ENCODE peak calls at places on chromosome 4, in seven cellular contexts. F is heart right ventricle, M is BE2C, A is tibial nerve, O is GM23248, Q is keratinocyte, S is IMR-90. E is an unnamed sample.

GRCh38 chr4:69849297-69849696 is 10.6 kb downstream of the SULT1E1 start:
- DNase-seq in A (no peak), S (no peak), F (no peak), O (no peak), Q (no peak), M (no peak), E (no peak)

GRCh38 chr4:30269850-30270249 is 450.3 kb upstream of the PCDH7 start:
- DNase-seq in O (no peak), A (no peak), S (no peak), Q (no peak), M (no peak), F (no peak), E (no peak)

GRCh38 chr4:41935652-41936021 is 408 bp downstream of the TMEM33 start:
- DNase-seq in F (no peak), M (no peak), O (peak; percentile 70), Q (no peak), S (peak; percentile 10), A (no peak), E (no peak)

GRCh38 chr4:16627999-16628398 is 270.4 kb downstream of the LDB2 start:
- DNase-seq in Q (no peak), M (no peak), O (peak; percentile 90), A (no peak), S (peak; percentile 95), F (no peak), E (no peak)

GRCh38 chr4:140135529-140136021 is 18.4 kb downstream of the MAML3 start:
- DNase-seq in A (no peak), F (peak; percentile 63), O (peak; percentile 36), S (no peak), M (peak; percentile 98), Q (no peak), E (peak; percentile 81)

GRCh38 chr4:98745372-98745771 is 87.0 kb upstream of the TSPAN5 start:
- DNase-seq in O (peak; percentile 67), M (peak; percentile 26), A (no peak), Q (no peak), F (no peak), S (peak; percentile 15), E (no peak)

GRCh38 chr4:24770111-24770584 is 25.2 kb upstream of the SOD3 start:
- DNase-seq in S (peak; percentile 97), F (no peak), A (no peak), M (no peak), Q (peak; percentile 48), O (peak; percentile 92), E (no peak)

GRCh38 chr4:53014881-53015280 is 152.8 kb downstream of the RASL11B start:
- DNase-seq in M (no peak), A (no peak), F (no peak), O (peak; percentile 53), Q (no peak), S (peak; percentile 66), E (no peak)

GRCh38 chr4:61202638-61203495 is 2.7 kb downstream of the ADGRL3 start:
- DNase-seq in A (no peak), M (peak; percentile 6), S (no peak), O (no peak), F (no peak), Q (no peak), E (no peak)

GRCh38 chr4:182856862-182857261 is 60.3 kb downstream of the DCTD start:
- DNase-seq in M (no peak), F (no peak), S (no peak), Q (no peak), O (no peak), A (no peak), E (no peak)

GRCh38 chr4:138910914-138911336 is 104.7 kb upstream of the NOCT start:
- DNase-seq in F (peak; percentile 78), A (peak; percentile 55), S (peak; percentile 86), O (peak; percentile 93), M (peak; percentile 86), Q (peak; percentile 11), E (peak; percentile 83)

GRCh38 chr4:183806341-183806740 is 98.8 kb upstream of the STOX2 start:
- DNase-seq in O (no peak), F (no peak), Q (no peak), M (no peak), S (no peak), A (no peak), E (no peak)

GRCh38 chr4:176437756-176438155 is 118.0 kb downstream of the SPCS3 start:
- DNase-seq in S (peak; percentile 29), O (no peak), A (no peak), F (no peak), Q (no peak), M (no peak), E (no peak)

GRCh38 chr4:100165809-100166208 is 24.5 kb downstream of the DDIT4L start:
- DNase-seq in Q (no peak), S (peak; percentile 5), O (no peak), M (no peak), F (no peak), A (no peak), E (no peak)

GRCh38 chr4:24965627-24966026 is 52.8 kb upstream of the CCDC149 start:
- DNase-seq in S (no peak), Q (no peak), O (no peak), M (no peak), F (no peak), A (no peak), E (no peak)

GRCh38 chr4:78606530-78607095 is 55.0 kb downstream of the ANXA3 start:
- DNase-seq in F (no peak), M (no peak), O (no peak), A (no peak), S (no peak), Q (no peak), E (no peak)

GRCh38 chr4:24364852-24365251 is 219.5 kb downstream of the DHX15 start:
- DNase-seq in O (no peak), A (no peak), F (no peak), M (no peak), S (no peak), Q (no peak), E (no peak)

GRCh38 chr4:186723207-186724047 is at the start of gene FAT1:
- DNase-seq in A (peak; percentile 40), S (peak; percentile 71), F (peak; percentile 77), M (peak; percentile 41), O (peak; percentile 90), Q (no peak), E (peak; percentile 92)

GRCh38 chr4:145540235-145540634 is 58.6 kb downstream of the SMAD1 start:
- DNase-seq in M (no peak), F (no peak), O (no peak), S (peak; percentile 51), Q (no peak), A (no peak), E (no peak)

GRCh38 chr4:44162538-44163270 is 285.9 kb downstream of the KCTD8 start:
- DNase-seq in A (no peak), O (no peak), S (no peak), F (no peak), M (no peak), Q (no peak), E (no peak)

GRCh38 chr4:44493924-44494323 is 45.3 kb upstream of the KCTD8 start:
- DNase-seq in S (no peak), O (peak; percentile 38), F (no peak), M (no peak), Q (no peak), A (no peak), E (no peak)

GRCh38 chr4:123352240-123352945 is 44.2 kb upstream of the SPRY1 start:
- DNase-seq in O (peak; percentile 40), S (peak; percentile 56), A (no peak), F (no peak), Q (peak; percentile 42), M (no peak), E (no peak)

DNA sequence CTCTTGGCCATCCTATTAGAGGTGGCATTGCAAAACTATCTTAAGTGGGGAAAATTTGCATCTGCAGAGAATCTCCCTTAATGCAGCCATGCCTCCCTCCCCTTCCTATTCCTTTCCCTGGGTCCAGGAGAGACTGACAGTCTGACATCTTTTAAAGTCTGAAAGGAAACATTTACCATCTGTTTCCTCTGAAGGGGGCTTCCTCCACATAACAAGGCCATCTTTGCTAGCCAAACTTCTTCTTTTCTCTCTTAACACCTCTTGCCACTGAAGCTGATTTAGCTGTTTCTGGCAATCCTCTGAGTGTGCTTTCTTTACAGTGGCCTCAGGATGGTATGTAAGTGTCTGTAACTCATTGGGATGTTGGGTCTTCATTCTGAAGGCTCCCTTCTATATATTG is 34.6 kb upstream of the AADAT start:
- DNase-seq in O (no peak), S (no peak), M (no peak), F (no peak), A (no peak), Q (no peak), E (no peak)
- H3K4me1 ChIP-seq in O (no peaks in the 10 kb centered on the region), S (no peaks in the 10 kb centered on the region), M (no peaks in the 10 kb centered on the region), F (no peaks in the 10 kb centered on the region), A (no peaks in the 10 kb centered on the region), Q (no peaks in the 10 kb centered on the region), E (no peaks in the 10 kb centered on the region)

DNA sequence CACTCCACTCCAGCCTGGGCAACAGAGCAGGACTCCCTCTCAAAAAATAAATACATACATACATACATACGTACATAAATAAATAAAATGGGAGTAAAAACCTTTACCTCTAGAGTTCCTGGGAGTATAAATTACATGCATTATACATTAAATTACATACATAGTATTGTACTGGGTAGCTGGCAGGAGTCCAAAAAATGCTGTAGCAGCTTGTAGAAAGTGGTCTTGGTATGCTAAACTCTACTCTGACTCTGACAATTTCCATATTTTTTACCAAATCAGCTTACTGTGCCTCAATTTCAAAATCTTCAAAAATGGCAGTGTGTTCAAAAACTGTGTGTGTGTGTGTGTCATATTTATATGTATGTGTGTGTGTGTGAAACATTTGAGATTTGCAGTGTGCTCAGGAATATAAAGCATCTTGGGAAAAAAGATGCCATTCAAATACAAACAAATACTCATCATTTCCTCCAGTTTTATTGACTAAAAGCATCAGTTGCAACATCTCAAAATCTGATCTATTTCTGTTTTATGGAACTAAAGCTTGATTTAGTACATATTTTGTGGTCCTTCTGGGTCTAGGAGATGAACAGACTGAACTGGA is 171.7 kb downstream of the SHROOM3 start:
- DNase-seq in Q (no peak), O (peak; percentile 65), S (no peak), A (no peak), M (peak; percentile 22), F (no peak), E (no peak)
- H3K4me1 ChIP-seq in Q (peaks cover 7% of the 10 kb centered on the region), O (peaks cover 67% of the 10 kb centered on the region), S (peaks cover 13% of the 10 kb centered on the region), A (peaks cover 6% of the 10 kb centered on the region), M (no peaks in the 10 kb centered on the region), F (peaks cover 16% of the 10 kb centered on the region), E (peaks cover 9% of the 10 kb centered on the region)

DNA sequence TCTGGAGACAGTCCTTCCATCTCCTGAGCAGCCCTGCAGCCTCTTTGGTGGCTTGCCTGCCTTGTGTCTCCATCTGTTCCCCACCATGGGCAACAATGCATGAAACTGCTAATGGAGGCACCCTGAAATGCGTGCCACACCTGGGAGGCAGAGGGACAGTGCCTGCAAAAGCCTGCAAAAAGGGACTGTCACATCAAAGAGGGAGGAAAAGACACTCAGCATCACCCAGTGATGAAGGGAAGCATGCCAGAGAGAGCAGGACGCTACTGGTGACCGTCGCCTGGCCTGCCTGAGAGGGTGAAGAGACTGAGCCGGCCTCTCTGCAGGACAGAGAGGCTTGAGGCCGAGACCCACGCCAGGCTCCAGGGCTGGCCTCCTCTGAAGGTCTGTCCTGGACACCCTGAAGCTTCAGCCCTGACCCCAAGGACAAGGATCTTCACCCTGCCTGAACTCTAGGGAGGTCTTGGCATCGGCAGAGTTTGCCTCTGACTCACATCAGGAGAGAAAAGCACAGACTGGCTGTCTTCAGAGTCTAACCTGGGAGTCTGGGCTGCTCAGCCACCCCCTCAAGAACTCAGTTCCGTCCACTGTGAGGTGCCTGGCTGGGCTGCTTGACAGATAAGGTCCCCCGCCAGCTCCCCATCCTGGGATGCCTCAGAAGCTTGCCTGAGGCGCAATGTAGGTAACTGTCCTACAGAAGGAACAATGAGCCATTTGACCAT is 8.1 kb downstream of the ACSL1 start:
- DNase-seq in F (no peak), S (no peak), O (no peak), M (no peak), Q (no peak), A (no peak), E (no peak)
- H3K4me1 ChIP-seq in F (peaks cover 72% of the 10 kb centered on the region), S (peaks cover 6% of the 10 kb centered on the region), O (peaks cover 11% of the 10 kb centered on the region), M (no peaks in the 10 kb centered on the region), Q (peaks cover 31% of the 10 kb centered on the region), A (peaks cover 20% of the 10 kb centered on the region), E (no peaks in the 10 kb centered on the region)

GRCh38 chr4:40912455-40913055 is 162.8 kb downstream of the NSUN7 start:
- DNase-seq in O (peak; percentile 64), M (no peak), A (no peak), S (peak; percentile 71), F (no peak), Q (no peak), E (no peak)
- H3K4me1 ChIP-seq in O (peaks cover 45% of the 10 kb centered on the region), M (peaks cover 5% of the 10 kb centered on the region), A (no peaks in the 10 kb centered on the region), S (peaks cover 26% of the 10 kb centered on the region), F (peaks cover 21% of the 10 kb centered on the region), Q (peaks cover 53% of the 10 kb centered on the region), E (peaks cover 3% of the 10 kb centered on the region)